ENCODE peak calls at places on chromosomes 2 and 18, in ten cellular contexts. G is A172; Y is stomach; U is left colon; L is iris pigment epithelial cell; E is amniotic stem cell; H is activated naive CD4-positive, alpha-beta T cell; Z is NCI-H1436 treated with DMSO at 0.1 percent for 48 hours; N is T-helper 9 cell; W is NCI-H774. R is an unnamed sample.

GRCh38 chr2:202408546-202409140 is 32.5 kb downstream of the BMPR2 start:
- DNase-seq in G (no peak), Y (no peak), U (no peak), L (no peak), E (no peak), H (no peak), Z (no peak), N (no peak), W (no peak), R (no peak)

GRCh38 chr2:85888745-85889647 is at the start of gene ST3GAL5:
- DNase-seq in G (peak; percentile 67), Y (peak; percentile 88), U (peak; percentile 84), L (peak; percentile 86), E (peak; percentile 39), H (peak; percentile 84), Z (no peak), N (peak; percentile 93), W (peak; percentile 85), R (peak; percentile 89)

GRCh38 chr2:95353613-95354468 is 48.7 kb upstream of the FAHD2A start:
- DNase-seq in G (no peak), Y (peak; percentile 20), U (no peak), L (no peak), E (no peak), H (no peak), Z (no peak), N (no peak), W (no peak), R (no peak)

GRCh38 chr2:17752892-17753802 is 463 bp downstream of the SMC6 start:
- DNase-seq in G (peak; percentile 28), Y (peak; percentile 56), U (peak; percentile 59), L (peak; percentile 34), E (no peak), H (peak; percentile 44), Z (no peak), N (peak; percentile 31), W (peak; percentile 20), R (no peak)

GRCh38 chr2:102064679-102065674 is 73.2 kb downstream of the IL1R2 start:
- DNase-seq in G (no peak), Y (no peak), U (no peak), L (peak; percentile 67), E (no peak), H (no peak), Z (no peak), N (no peak), W (no peak), R (no peak)

GRCh38 chr2:125553768-125554167 is 1102.2 kb upstream of the GYPC start:
- DNase-seq in G (no peak), Y (no peak), U (no peak), L (no peak), E (no peak), H (no peak), Z (no peak), N (no peak), W (no peak), R (no peak)

GRCh38 chr18:48804856-48805610 is 145.7 kb downstream of the SMAD7 start:
- DNase-seq in G (no peak), Y (peak; percentile 11), U (peak; percentile 21), L (no peak), E (no peak), H (no peak), Z (no peak), N (no peak), W (no peak), R (no peak)

GRCh38 chr2:233538741-233539140 is 27.8 kb downstream of the USP40 start:
- DNase-seq in G (no peak), Y (no peak), U (no peak), L (no peak), E (no peak), H (no peak), Z (no peak), N (no peak), W (no peak), R (no peak)

GRCh38 chr2:85222792-85223191 is 89.6 kb downstream of the TCF7L1 start:
- DNase-seq in G (no peak), Y (no peak), U (no peak), L (peak; percentile 17), E (no peak), H (no peak), Z (no peak), N (no peak), W (peak; percentile 2), R (no peak)

GRCh38 chr2:119240311-119241204 is 16.9 kb downstream of the STEAP3 start:
- DNase-seq in G (peak; percentile 83), Y (peak; percentile 80), U (peak; percentile 72), L (peak; percentile 85), E (no peak), H (no peak), Z (peak; percentile 75), N (no peak), W (peak; percentile 60), R (no peak)

GRCh38 chr2:40716879-40717278 is 265.0 kb upstream of the SLC8A1 start:
- DNase-seq in G (peak; percentile 92), Y (no peak), U (no peak), L (peak; percentile 31), E (peak; percentile 69), H (no peak), Z (no peak), N (no peak), W (no peak), R (no peak)

GRCh38 chr2:203579131-203579643 is 44.1 kb upstream of the RAPH1 start:
- DNase-seq in G (peak; percentile 59), Y (peak; percentile 78), U (peak; percentile 85), L (peak; percentile 92), E (no peak), H (no peak), Z (no peak), N (no peak), W (peak; percentile 32), R (no peak)

GRCh38 chr2:226515344-226516055 is 284.1 kb downstream of the IRS1 start:
- DNase-seq in G (peak; percentile 10), Y (no peak), U (no peak), L (peak; percentile 85), E (no peak), H (no peak), Z (no peak), N (no peak), W (no peak), R (no peak)

GRCh38 chr2:28387082-28387960 is 5.3 kb upstream of the FOSL2 start:
- DNase-seq in G (peak; percentile 86), Y (no peak), U (no peak), L (no peak), E (no peak), H (no peak), Z (no peak), N (no peak), W (no peak), R (no peak)

GRCh38 chr2:74708883-74709282 is 54.8 kb downstream of the SEMA4F start:
- DNase-seq in G (no peak), Y (no peak), U (no peak), L (peak; percentile 81), E (no peak), H (no peak), Z (no peak), N (no peak), W (no peak), R (no peak)

GRCh38 chr2:235677276-235677788 is 183.5 kb downstream of the AGAP1 start:
- DNase-seq in G (no peak), Y (no peak), U (no peak), L (no peak), E (no peak), H (no peak), Z (no peak), N (no peak), W (no peak), R (no peak)

GRCh38 chr18:10128906-10129305 is 215.1 kb downstream of the VAPA start:
- DNase-seq in G (no peak), Y (no peak), U (no peak), L (no peak), E (no peak), H (no peak), Z (no peak), N (no peak), W (no peak), R (no peak)

GRCh38 chr2:30652271-30652910 is 154.9 kb downstream of the CAPN13 start:
- DNase-seq in G (no peak), Y (no peak), U (no peak), L (no peak), E (no peak), H (no peak), Z (no peak), N (no peak), W (no peak), R (no peak)

GRCh38 chr18:10111944-10112343 is 198.1 kb downstream of the VAPA start:
- DNase-seq in G (no peak), Y (no peak), U (no peak), L (no peak), E (no peak), H (no peak), Z (no peak), N (no peak), W (no peak), R (no peak)

GRCh38 chr18:14948163-14948540 is 200.2 kb downstream of the ANKRD30B start:
- DNase-seq in G (no peak), Y (no peak), U (no peak), L (no peak), E (no peak), H (no peak), Z (no peak), N (no peak), W (no peak), R (no peak)

GRCh38 chr18:9951022-9951859 is 37.4 kb downstream of the VAPA start:
- DNase-seq in G (peak; percentile 62), Y (no peak), U (no peak), L (peak; percentile 79), E (peak; percentile 35), H (no peak), Z (no peak), N (no peak), W (no peak), R (no peak)

GRCh38 chr18:48688961-48689360 is 150.1 kb downstream of the CTIF start:
- DNase-seq in G (no peak), Y (no peak), U (no peak), L (no peak), E (no peak), H (no peak), Z (no peak), N (no peak), W (no peak), R (no peak)

GRCh38 chr18:80161781-80162417 is 52.8 kb downstream of the ADNP2 start:
- DNase-seq in G (no peak), Y (no peak), U (no peak), L (no peak), E (no peak), H (no peak), Z (no peak), N (no peak), W (no peak), R (no peak)

GRCh38 chr18:23238152-23238531 is 102.9 kb downstream of the CABLES1 start:
- DNase-seq in G (peak; percentile 52), Y (peak; percentile 65), U (no peak), L (peak; percentile 79), E (no peak), H (no peak), Z (no peak), N (no peak), W (no peak), R (no peak)

GRCh38 chr2:112204411-112204810 is 50.4 kb downstream of the ZC3H8 start:
- DNase-seq in G (peak; percentile 26), Y (no peak), U (no peak), L (peak; percentile 9), E (no peak), H (no peak), Z (peak; percentile 31), N (no peak), W (no peak), R (no peak)

GRCh38 chr18:59993560-59993959 is 93.8 kb downstream of the PMAIP1 start:
- DNase-seq in G (peak; percentile 24), Y (no peak), U (no peak), L (peak; percentile 12), E (no peak), H (no peak), Z (no peak), N (no peak), W (no peak), R (no peak)

GRCh38 chr2:102841107-102841840 is 79.4 kb downstream of the TMEM182 start:
- DNase-seq in G (peak; percentile 18), Y (peak; percentile 41), U (peak; percentile 27), L (peak; percentile 61), E (peak; percentile 16), H (no peak), Z (no peak), N (no peak), W (peak; percentile 28), R (no peak)

GRCh38 chr18:55275042-55275897 is 312.7 kb downstream of the TCF4 start:
- DNase-seq in G (peak; percentile 80), Y (no peak), U (no peak), L (peak; percentile 73), E (peak; percentile 80), H (no peak), Z (no peak), N (no peak), W (no peak), R (no peak)